ENCODE peak calls at places on chromosome 2, in eight cellular contexts. E is esophagus squamous epithelium, B is Karpas-422, Q is SJCRH30, M is lung, X is GM23248, O is left lung, K is upper lobe of right lung. L is an unnamed sample. For H3K9me3, the result is how much of the 10 kb centered on the place peaks cover.

GRCh38 chr2:198326431-198326830 is 522.0 kb downstream of the PLCL1 start:
- DNase-seq in O (no peak), M (no peak), X (peak), E (no peak), Q (no peak), K (no peak), B (no peak), L (no peak)

GRCh38 chr2:168698959-168699358 is 103.5 kb upstream of the NOSTRIN start:
- DNase-seq in B (no peak), M (no peak), O (no peak), E (no peak), K (no peak), X (no peak), Q (no peak), L (no peak)

GRCh38 chr2:44957656-44958327 is 16.3 kb downstream of the SIX3 start:
- DNase-seq in M (no peak), E (no peak), K (no peak), X (peak), O (no peak), B (no peak), Q (no peak), L (no peak)

GRCh38 chr2:102708847-102709559 is 52.8 kb upstream of the TMEM182 start:
- DNase-seq in B (no peak), K (no peak), X (peak), Q (peak), O (no peak), M (no peak), E (no peak), L (peak)

GRCh38 chr2:101983928-101984327 is 7.8 kb upstream of the IL1R2 start:
- DNase-seq in X (peak), B (peak), Q (no peak), M (no peak), E (no peak), O (no peak), K (no peak), L (no peak)

GRCh38 chr2:16664052-16664731 is 1.4 kb downstream of the CYRIA start:
- DNase-seq in Q (peak), E (no peak), B (peak), X (peak), M (peak), K (no peak), O (peak), L (peak)

GRCh38 chr2:216905649-216906048 is 45.8 kb upstream of the TNP1 start:
- DNase-seq in X (no peak), O (no peak), Q (no peak), K (no peak), M (no peak), B (no peak), E (no peak), L (no peak)

GRCh38 chr2:28610583-28611201 is 114.8 kb downstream of the PLB1 start:
- DNase-seq in Q (no peak), B (no peak), M (no peak), E (no peak), X (peak), O (no peak), K (no peak), L (no peak)

GRCh38 chr2:112256654-112257053 is 1.8 kb upstream of the ZC3H8 start:
- DNase-seq in K (no peak), Q (no peak), X (no peak), O (no peak), B (no peak), M (no peak), E (no peak), L (no peak)

GRCh38 chr2:71857632-71858031 is 290.0 kb downstream of the CYP26B1 start:
- DNase-seq in O (no peak), B (no peak), E (no peak), K (no peak), Q (no peak), M (no peak), X (no peak), L (no peak)

GRCh38 chr2:216666461-216667233 is 28.7 kb downstream of the IGFBP5 start:
- DNase-seq in K (peak), X (peak), E (no peak), O (peak), B (peak), M (peak), Q (peak), L (peak)

GRCh38 chr2:223952280-223952968 is 4.8 kb upstream of the MRPL44 start:
- DNase-seq in E (no peak), B (peak), O (no peak), X (no peak), K (no peak), Q (peak), M (no peak), L (no peak)

GRCh38 chr2:65402339-65402738 is 30.1 kb downstream of the SPRED2 start:
- DNase-seq in B (no peak), M (no peak), X (peak), E (no peak), O (no peak), Q (no peak), K (no peak), L (no peak)

GRCh38 chr2:61946661-61947060 is 41.2 kb downstream of the COMMD1 start:
- DNase-seq in K (no peak), M (no peak), Q (no peak), O (no peak), B (no peak), E (no peak), X (no peak), L (peak)

GRCh38 chr2:171403181-171403580 is 30.6 kb downstream of the METTL8 start:
- DNase-seq in O (no peak), K (no peak), B (no peak), Q (no peak), E (no peak), M (no peak), X (peak), L (no peak)

GRCh38 chr2:66544258-66544657 is 109.3 kb downstream of the MEIS1 start:
- DNase-seq in Q (no peak), X (no peak), B (no peak), K (no peak), E (no peak), M (no peak), O (no peak), L (no peak)

GRCh38 chr2:144504191-144504590 is 15.7 kb downstream of the ZEB2 start:
- DNase-seq in M (no peak), X (peak), E (no peak), B (no peak), O (no peak), K (no peak), Q (no peak), L (no peak)

GRCh38 chr2:2016912-2017311 is 272.6 kb upstream of the PXDN start:
- DNase-seq in B (no peak), K (no peak), O (no peak), E (no peak), X (no peak), M (no peak), Q (no peak), L (no peak)

GRCh38 chr2:203740741-203741363 is 34.4 kb downstream of the CD28 start:
- DNase-seq in E (no peak), B (no peak), X (peak), M (no peak), O (no peak), Q (no peak), K (no peak), L (no peak)

GRCh38 chr2:107584577-107584976 is 242.1 kb upstream of the RGPD4 start:
- DNase-seq in X (peak), K (no peak), O (no peak), Q (no peak), M (no peak), E (no peak), B (no peak), L (peak)

GRCh38 chr2:157107877-157108276 is 149.6 kb upstream of the GALNT5 start:
- DNase-seq in E (no peak), K (no peak), X (no peak), B (no peak), O (no peak), M (peak), Q (peak), L (peak)
- H3K9me3 ChIP-seq in E (under half), K (under half), X (under half), B (under half), O (under half), M (under half), Q (under half), L (under half)

DNA sequence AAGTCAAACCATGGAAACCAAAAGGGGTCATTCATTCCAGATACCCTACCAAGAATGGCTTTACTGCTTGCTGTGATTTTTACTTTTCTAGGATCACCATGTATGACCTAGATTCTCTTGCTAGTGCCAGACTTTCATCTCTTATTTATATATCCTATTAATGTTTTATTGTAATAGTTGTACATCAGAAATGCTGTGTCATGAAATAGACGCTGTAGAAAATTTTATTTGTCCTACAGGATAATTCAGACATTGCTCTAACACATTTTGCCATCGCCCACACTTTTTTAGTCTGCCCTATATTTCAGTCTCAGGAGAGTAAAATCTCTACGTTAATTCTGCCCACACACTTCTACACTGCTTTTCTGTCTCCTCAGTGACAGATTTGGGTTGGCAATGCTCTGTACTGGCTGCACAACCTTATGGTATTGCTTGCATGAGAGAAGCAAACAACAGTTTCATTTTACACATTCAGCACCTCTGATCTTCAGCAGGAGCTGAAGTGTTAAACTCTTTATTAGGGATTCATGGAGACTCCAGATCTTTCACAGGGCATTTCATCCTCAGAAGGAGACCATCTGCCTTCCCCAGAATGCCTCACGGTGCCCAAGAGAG is 871.8 kb upstream of the CHAC2 start:
- DNase-seq in M (no peak), K (no peak), X (no peak), O (no peak), Q (no peak), B (no peak), E (no peak), L (no peak)
- H3K9me3 ChIP-seq in M (under half), K (under half), X (under half), O (under half), Q (under half), B (under half), E (under half), L (under half)

GRCh38 chr2:178723786-178724346 is 83.4 kb downstream of the TTN start:
- DNase-seq in X (no peak), Q (no peak), M (no peak), O (no peak), E (no peak), B (no peak), K (no peak), L (peak)
- H3K9me3 ChIP-seq in X (under half), Q (under half), M (under half), O (under half), E (under half), B (under half), K (under half), L (under half)

DNA sequence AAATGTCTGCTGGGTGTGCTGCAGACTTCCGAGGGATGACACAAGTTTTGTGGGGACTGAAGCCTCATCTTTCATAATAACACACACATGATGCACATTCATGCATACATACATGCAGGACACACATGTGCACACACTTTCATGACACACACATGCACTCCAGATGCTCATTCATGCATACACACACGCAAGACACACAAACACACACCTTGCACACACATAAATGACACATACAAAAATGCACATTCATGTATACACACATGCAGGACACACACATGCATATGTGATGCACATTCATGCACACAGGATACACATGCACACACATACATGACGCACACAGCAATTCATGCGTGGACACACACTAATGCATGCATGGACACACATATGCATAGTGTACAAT is 133.0 kb upstream of the SNTG2 start:
- DNase-seq in Q (no peak), X (no peak), O (no peak), K (no peak), M (no peak), B (no peak), E (no peak), L (no peak)
- H3K9me3 ChIP-seq in Q (under half), X (under half), O (under half), K (under half), M (under half), B (under half), E (under half), L (under half)

GRCh38 chr2:196651387-196652094 is 12.0 kb downstream of the CCDC150 start:
- DNase-seq in K (no peak), X (no peak), B (no peak), M (no peak), O (no peak), Q (no peak), E (no peak), L (no peak)
- H3K9me3 ChIP-seq in K (under half), X (under half), B (under half), M (under half), O (under half), Q (under half), E (under half), L (under half)

GRCh38 chr2:6845312-6845711 is 20.4 kb downstream of the CMPK2 start:
- DNase-seq in O (no peak), K (no peak), B (peak), Q (no peak), E (no peak), M (no peak), X (peak), L (peak)
- H3K9me3 ChIP-seq in O (under half), K (half or more), B (under half), Q (under half), E (half or more), M (under half), X (under half), L (under half)

DNA sequence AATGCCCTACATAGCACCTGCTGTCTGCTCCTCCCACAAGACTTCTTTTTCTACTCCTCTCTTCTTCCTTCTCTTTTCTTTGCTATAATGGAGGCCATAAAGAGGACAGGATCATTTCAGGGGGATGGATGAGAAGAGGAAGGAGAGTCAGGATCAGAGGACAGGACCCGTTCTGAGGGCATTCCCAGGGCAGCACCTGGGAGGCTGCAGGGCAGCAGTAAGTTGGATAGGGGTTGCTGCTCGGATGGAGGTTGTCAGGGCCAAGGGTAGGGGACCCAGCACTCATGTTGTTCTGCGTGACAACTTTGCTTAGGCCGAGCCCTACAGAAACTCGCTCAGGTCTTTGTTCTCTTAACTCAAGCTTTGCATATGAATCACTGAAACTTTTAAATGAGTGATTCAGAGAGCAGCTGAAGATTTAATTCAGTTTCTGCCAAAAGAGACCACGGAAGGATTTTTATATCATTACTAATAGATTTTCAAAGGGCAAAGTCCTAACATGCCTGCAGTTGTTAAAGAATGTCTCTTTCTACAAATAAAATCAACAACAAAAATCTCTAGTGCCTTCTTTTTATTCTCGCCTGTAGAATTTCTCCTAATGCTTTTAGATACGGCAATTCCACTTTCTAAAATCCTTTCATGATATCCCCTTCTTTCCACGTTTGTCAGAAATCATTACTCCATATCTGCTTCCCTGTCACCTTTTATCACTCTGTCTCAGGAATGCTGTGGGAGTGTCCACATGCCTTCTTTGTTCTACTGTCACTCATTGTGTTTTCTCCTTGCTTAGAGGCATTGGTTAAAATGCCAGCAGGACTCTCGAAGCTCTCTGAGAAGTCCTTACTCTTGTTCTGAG is 11.1 kb upstream of the GALNT5 start:
- DNase-seq in E (no peak), K (no peak), M (no peak), O (no peak), X (peak), B (no peak), Q (no peak), L (peak)
- H3K9me3 ChIP-seq in E (under half), K (under half), M (under half), O (under half), X (under half), B (under half), Q (under half), L (under half)

GRCh38 chr2:14340703-14341102 is 291.8 kb upstream of the LRATD1 start:
- DNase-seq in Q (no peak), E (no peak), B (no peak), O (no peak), K (no peak), M (no peak), X (no peak), L (no peak)
- H3K9me3 ChIP-seq in Q (under half), E (under half), B (under half), O (under half), K (under half), M (under half), X (under half), L (under half)

DNA sequence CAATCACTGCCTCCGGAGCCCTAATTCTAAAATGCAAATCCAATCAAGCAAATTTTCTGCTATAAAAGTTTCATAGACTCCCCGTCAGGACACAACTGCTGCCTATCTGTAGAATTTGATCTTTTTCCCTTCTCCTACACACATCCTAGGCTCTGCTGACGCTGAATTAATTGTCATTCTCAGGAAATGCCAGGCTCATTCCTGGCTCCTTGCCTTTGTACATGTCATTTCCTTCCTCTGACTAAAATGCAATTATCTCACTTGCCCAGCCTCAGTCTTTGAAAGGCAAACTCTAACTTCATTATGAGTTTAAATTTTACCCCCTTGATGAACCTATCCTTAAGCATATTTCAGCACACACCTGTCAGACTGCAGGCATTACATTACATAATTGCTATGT is 844.9 kb upstream of the CRIM1 start:
- DNase-seq in M (no peak), X (no peak), E (no peak), B (no peak), Q (no peak), O (no peak), K (no peak), L (no peak)
- H3K9me3 ChIP-seq in M (under half), X (under half), E (under half), B (under half), Q (under half), O (under half), K (under half), L (under half)